ENCODE peak calls at places on chromosomes 4 and X, in eight cellular contexts. N is T1000; M is left lung; A is activated T-cell treated with anti-CD3 and anti-CD28 coated beads, Interleukin-2, amount 50 U/mL, for 72 hours; B is AG08396; X is osteocyte; P is left cardiac atrium; U is H54. I is an unnamed sample.
A peak's percentile ranks its signal among the peaks of the same experiment; 100 is the strongest.

GRCh38 chrX:133335027-133335426 is 80.3 kb downstream of the GPC4 start:
- DNase-seq in N (no peak), M (no peak), A (peak; percentile 6), B (peak; percentile 35), X (no peak), P (no peak), U (no peak), I (no peak)

GRCh38 chrX:93420635-93421034 is 252.7 kb downstream of the NAP1L3 start:
- DNase-seq in N (no peak), M (no peak), A (no peak), B (no peak), X (no peak), P (no peak), U (no peak), I (no peak)

GRCh38 chr4:145513020-145513621 is 31.5 kb downstream of the SMAD1 start:
- DNase-seq in N (no peak), M (no peak), A (no peak), B (no peak), X (no peak), P (no peak), U (no peak), I (no peak)

GRCh38 chr4:90445380-90445779 is 318.2 kb downstream of the CCSER1 start:
- DNase-seq in N (no peak), M (no peak), A (no peak), B (no peak), X (no peak), P (no peak), U (no peak), I (no peak)

GRCh38 chr4:22873899-22874298 is 181.2 kb downstream of the GBA3 start:
- DNase-seq in N (no peak), M (no peak), A (no peak), B (no peak), X (no peak), P (no peak), U (no peak), I (no peak)

GRCh38 chr4:88002786-88003185 is 4.6 kb upstream of the PKD2 start:
- DNase-seq in N (no peak), M (no peak), A (no peak), B (no peak), X (no peak), P (no peak), U (no peak), I (no peak)

GRCh38 chrX:70030242-70030823 is 19.4 kb downstream of the AWAT2 start:
- DNase-seq in N (no peak), M (no peak), A (peak; percentile 51), B (peak; percentile 67), X (no peak), P (no peak), U (peak; percentile 22), I (no peak)

GRCh38 chr4:174523003-174523693 is 860 bp upstream of the HPGD start:
- DNase-seq in N (no peak), M (no peak), A (no peak), B (peak; percentile 2), X (no peak), P (no peak), U (no peak), I (peak; percentile 28)

GRCh38 chr4:144611850-144612249 is 34.1 kb upstream of the HHIP start:
- DNase-seq in N (no peak), M (no peak), A (no peak), B (peak; percentile 36), X (no peak), P (no peak), U (no peak), I (no peak)

I was measured in tibial artery.